ENCODE peak calls at places on chromosomes 2 and 18, in four cellular contexts. Q is activated naive CD4-positive, alpha-beta T cell; Y is activated T-cell treated with anti-CD3 and anti-CD28 coated beads, Interleukin-2, amount 50 U/mL, for 72 hours; N is hippocampal formation. X is an unnamed sample.

GRCh38 chr2:64019083-64019974 is at the start of gene VPS54:
- DNase-seq in Q (peak; percentile 41), Y (peak; percentile 77), N (peak; percentile 71), X (peak; percentile 49)

GRCh38 chr2:155223781-155224406 is 525.4 kb downstream of the KCNJ3 start:
- DNase-seq in Q (no peak), Y (no peak), N (no peak), X (peak; percentile 0)

GRCh38 chr18:3447035-3447894 is 2.7 kb upstream of the TGIF1 start:
- DNase-seq in Q (no peak), Y (peak; percentile 52), N (no peak), X (peak; percentile 73)

GRCh38 chr2:209933499-209934458 is 68.7 kb upstream of the RPE start:
- DNase-seq in Q (no peak), Y (no peak), N (peak; percentile 27), X (peak; percentile 60)

GRCh38 chr2:163571423-163572102 is 164.2 kb downstream of the FIGN start:
- DNase-seq in Q (no peak), Y (no peak), N (no peak), X (no peak)

GRCh38 chr2:221330436-221330835 is 241.7 kb downstream of the EPHA4 start:
- DNase-seq in Q (no peak), Y (no peak), N (no peak), X (no peak)

GRCh38 chr18:70848329-70848728 is 559.5 kb downstream of the SOCS6 start:
- DNase-seq in Q (no peak), Y (no peak), N (no peak), X (no peak)

GRCh38 chr2:57906152-57906732 is 140.4 kb upstream of the VRK2 start:
- DNase-seq in Q (no peak), Y (no peak), N (no peak), X (peak; percentile 28)

GRCh38 chr18:36850527-36851201 is 21.7 kb downstream of the KIAA1328 start:
- DNase-seq in Q (no peak), Y (no peak), N (no peak), X (peak; percentile 86)

GRCh38 chr18:52054301-52054700 is 285.7 kb upstream of the DCC start:
- DNase-seq in Q (no peak), Y (no peak), N (no peak), X (peak; percentile 85)

GRCh38 chr2:124666976-124667375 is 641.9 kb downstream of the CNTNAP5 start:
- DNase-seq in Q (no peak), Y (no peak), N (no peak), X (no peak)